ENCODE peak calls at places on chromosomes 16 and 17, in six cellular contexts. V, Y, R, A, S and Q are unnamed samples.

GRCh38 chr17:78716814-78717393 is 65.2 kb downstream of the CYTH1 start:
- DNase-seq in V (peak; percentile 22), Y (no peak), R (peak; percentile 59), A (peak; percentile 57), S (no peak), Q (peak; percentile 67)

GRCh38 chr17:50947844-50948514 is 81.8 kb upstream of the TOB1 start:
- DNase-seq in V (no peak), Y (no peak), R (peak; percentile 46), A (no peak), S (no peak), Q (no peak)

GRCh38 chr17:57819273-57819672 is 30.6 kb downstream of the MRPS23 start:
- DNase-seq in V (no peak), Y (peak; percentile 2), R (no peak), A (no peak), S (no peak), Q (no peak)

GRCh38 chr17:74042241-74042640 is 161.2 kb upstream of the RPL38 start:
- DNase-seq in V (no peak), Y (no peak), R (no peak), A (no peak), S (no peak), Q (no peak)

GRCh38 chr16:84207266-84207665 is 16.3 kb downstream of the ADAD2 start:
- DNase-seq in V (no peak), Y (no peak), R (no peak), A (no peak), S (no peak), Q (no peak)

GRCh38 chr16:21116148-21116693 is 34.4 kb downstream of the DNAH3 start:
- DNase-seq in V (no peak), Y (no peak), R (no peak), A (no peak), S (no peak), Q (peak; percentile 76)

GRCh38 chr16:10121496-10121895 is 60.7 kb downstream of the GRIN2A start:
- DNase-seq in V (peak; percentile 5), Y (peak; percentile 87), R (peak; percentile 85), A (no peak), S (no peak), Q (no peak)

GRCh38 chr16:73124097-73124652 is 76.2 kb upstream of the ZFHX3 start:
- DNase-seq in V (peak; percentile 5), Y (no peak), R (no peak), A (no peak), S (no peak), Q (no peak)

GRCh38 chr16:30893744-30894539 is at the start of gene BCL7C:
- DNase-seq in V (peak; percentile 80), Y (peak; percentile 88), R (peak; percentile 87), A (peak; percentile 98), S (peak; percentile 65), Q (peak; percentile 83)

GRCh38 chr16:1612320-1613111 is at the start of gene CRAMP1:
- DNase-seq in V (no peak), Y (peak; percentile 52), R (no peak), A (peak; percentile 54), S (no peak), Q (peak; percentile 24)

GRCh38 chr16:61820398-61820797 is 215.8 kb downstream of the CDH8 start:
- DNase-seq in V (no peak), Y (peak; percentile 35), R (peak; percentile 82), A (no peak), S (no peak), Q (no peak)

GRCh38 chr17:47801176-47801765 is 20.3 kb downstream of the OSBPL7 start:
- DNase-seq in V (no peak), Y (no peak), R (no peak), A (no peak), S (no peak), Q (no peak)

GRCh38 chr17:7803981-7804380 is 30.0 kb upstream of the KDM6B start:
- DNase-seq in V (no peak), Y (no peak), R (peak; percentile 88), A (no peak), S (no peak), Q (no peak)

GRCh38 chr17:38881600-38882191 is 11.8 kb downstream of the LASP1 start:
- DNase-seq in V (peak; percentile 48), Y (peak; percentile 91), R (no peak), A (peak; percentile 6), S (no peak), Q (peak; percentile 87)

GRCh38 chr16:86570542-86571196 is 4.0 kb downstream of the FOXC2 start:
- DNase-seq in V (no peak), Y (no peak), R (no peak), A (no peak), S (no peak), Q (peak; percentile 60)

GRCh38 chr17:16374129-16374528 is 6.8 kb upstream of the UBB start:
- DNase-seq in V (peak; percentile 75), Y (peak; percentile 63), R (peak; percentile 37), A (no peak), S (no peak), Q (no peak)

GRCh38 chr16:1141201-1141600 is 11.7 kb upstream of the CACNA1H start:
- DNase-seq in V (no peak), Y (no peak), R (no peak), A (no peak), S (no peak), Q (no peak)

GRCh38 chr16:89039756-89040155 is 53.9 kb upstream of the ACSF3 start:
- DNase-seq in V (no peak), Y (no peak), R (no peak), A (no peak), S (no peak), Q (no peak)

GRCh38 chr17:74883241-74883750 is 10.1 kb downstream of the FADS6 start:
- DNase-seq in V (peak; percentile 20), Y (no peak), R (no peak), A (no peak), S (no peak), Q (no peak)

GRCh38 chr17:8913879-8914278 is 46.4 kb upstream of the PIK3R6 start:
- DNase-seq in V (no peak), Y (no peak), R (no peak), A (no peak), S (no peak), Q (no peak)

GRCh38 chr17:8914554-8914953 is 47.1 kb upstream of the PIK3R6 start:
- DNase-seq in V (no peak), Y (no peak), R (no peak), A (no peak), S (no peak), Q (no peak)

GRCh38 chr17:8918811-8919210 is 46.7 kb downstream of the PIK3R5 start:
- DNase-seq in V (no peak), Y (no peak), R (peak; percentile 11), A (no peak), S (no peak), Q (no peak)

GRCh38 chr17:8913091-8913490 is 45.6 kb upstream of the PIK3R6 start:
- DNase-seq in V (no peak), Y (no peak), R (no peak), A (no peak), S (no peak), Q (no peak)

GRCh38 chr17:8916470-8916869 is 49.0 kb upstream of the PIK3R6 start:
- DNase-seq in V (no peak), Y (no peak), R (no peak), A (no peak), S (no peak), Q (no peak)
- H3K27ac ChIP-seq in V (no peak overlapping the region), Y (no peak overlapping the region), R (no peak overlapping the region), A (no peak overlapping the region), S (no peak overlapping the region), Q (no peak overlapping the region)

GRCh38 chr17:31286587-31286986 is 10.5 kb downstream of the OMG start:
- DNase-seq in V (no peak), Y (no peak), R (no peak), A (no peak), S (no peak), Q (no peak)

GRCh38 chr17:31294231-31294630 is 2.8 kb downstream of the OMG start:
- DNase-seq in V (no peak), Y (no peak), R (no peak), A (no peak), S (no peak), Q (no peak)

GRCh38 chr17:31291820-31292219 is 5.2 kb downstream of the OMG start:
- DNase-seq in V (peak; percentile 14), Y (no peak), R (no peak), A (no peak), S (no peak), Q (no peak)

GRCh38 chr17:31293586-31293985 is 3.5 kb downstream of the OMG start:
- DNase-seq in V (no peak), Y (no peak), R (no peak), A (no peak), S (no peak), Q (no peak)

DNA sequence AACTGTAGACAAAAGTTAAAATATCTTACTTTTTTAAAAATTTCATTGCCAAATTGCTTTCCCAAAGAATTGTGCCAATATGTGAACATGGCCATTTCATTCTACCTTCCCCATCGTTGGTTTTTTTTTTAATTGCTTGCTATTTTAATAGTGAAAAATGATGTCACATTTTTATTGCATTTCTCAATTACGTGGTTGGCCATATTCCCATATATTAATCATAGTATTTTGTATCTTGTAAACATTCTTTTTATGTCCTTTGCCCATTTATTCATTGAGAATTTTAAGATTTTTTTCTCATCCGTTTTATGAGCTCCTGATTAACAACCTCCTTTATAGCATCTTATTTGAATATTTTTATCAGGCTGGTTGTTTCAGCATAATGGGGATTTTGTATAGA is 7.2 kb downstream of the OMG start:
- DNase-seq in V (no peak), Y (no peak), R (peak; percentile 49), A (no peak), S (no peak), Q (no peak)
- H2AFZ ChIP-seq in V (no peak overlapping the region), Y (no peak overlapping the region), R (no peak overlapping the region), A (no peak overlapping the region), S (no peak overlapping the region), Q (no peak overlapping the region)

GRCh38 chr17:80145076-80146075 is 1.6 kb downstream of the EIF4A3 start:
- DNase-seq in V (peak; percentile 5), Y (no peak), R (peak; percentile 28), A (no peak), S (no peak), Q (peak; percentile 62)

GRCh38 chr17:80141463-80142165 is 5.3 kb downstream of the EIF4A3 start:
- DNase-seq in V (no peak), Y (no peak), R (no peak), A (peak; percentile 34), S (no peak), Q (no peak)

GRCh38 chr17:80146121-80147034 is 550 bp downstream of the EIF4A3 start:
- DNase-seq in V (peak; percentile 16), Y (peak; percentile 45), R (peak; percentile 20), A (peak; percentile 75), S (no peak), Q (peak; percentile 71)

GRCh38 chr17:80138856-80139426 is 8.0 kb downstream of the EIF4A3 start:
- DNase-seq in V (no peak), Y (no peak), R (no peak), A (no peak), S (no peak), Q (no peak)

DNA sequence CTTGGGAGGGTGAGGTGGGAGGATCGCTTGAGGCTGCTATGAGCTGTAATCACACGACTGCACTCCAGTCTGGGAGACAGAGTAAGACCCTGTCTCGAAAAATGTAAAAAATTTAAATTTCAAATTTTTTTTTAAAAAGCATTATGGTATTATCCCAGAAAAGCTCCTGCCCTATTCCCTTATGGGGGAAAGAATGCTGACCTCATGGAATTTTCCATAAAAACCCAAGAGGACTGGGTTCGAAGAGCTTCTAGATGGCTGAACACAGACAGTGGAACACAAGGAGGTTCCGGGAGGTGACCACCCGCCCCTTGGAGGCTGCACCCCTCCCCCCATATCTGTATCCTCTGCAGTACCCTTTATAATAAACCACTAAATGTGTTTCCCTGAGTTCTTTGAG is 4.0 kb downstream of the EIF4A3 start:
- DNase-seq in V (no peak), Y (no peak), R (no peak), A (no peak), S (no peak), Q (no peak)
- H3K36me3 ChIP-seq in V (peaks cover 50% of the 10 kb centered on the region), Y (peaks cover 46% of the 10 kb centered on the region), R (peaks cover 61% of the 10 kb centered on the region), A (peaks cover 27% of the 10 kb centered on the region), S (peaks cover 73% of the 10 kb centered on the region), Q (peaks cover 88% of the 10 kb centered on the region)

GRCh38 chr16:78816499-78817441 is 717.3 kb downstream of the WWOX start:
- DNase-seq in V (no peak), Y (peak; percentile 87), R (no peak), A (no peak), S (no peak), Q (no peak)
- H3K27ac ChIP-seq in V (no peak overlapping the region), Y (no peak overlapping the region), R (no peak overlapping the region), A (no peak overlapping the region), S (no peak overlapping the region), Q (no peak overlapping the region)